ENCODE peak calls at places on chromosome 13, in five cellular contexts. C, B, G, O and S are unnamed samples.
A peak's percentile ranks its signal among the peaks of the same experiment; 100 is the strongest.

GRCh38 chr13:33017410-33017929 is 1.2 kb downstream of the KL start:
- DNase-seq in C (peak; percentile 16), B (peak; percentile 18), G (no peak), O (peak; percentile 65), S (no peak)

GRCh38 chr13:73633817-73634449 is 500.3 kb downstream of the KLF12 start:
- DNase-seq in C (no peak), B (no peak), G (no peak), O (no peak), S (peak; percentile 22)

GRCh38 chr13:102700088-102701031 is 5.5 kb upstream of the METTL21C start:
- DNase-seq in C (no peak), B (no peak), G (no peak), O (no peak), S (no peak)

GRCh38 chr13:95569966-95570365 is 17.4 kb downstream of the CLDN10 start:
- DNase-seq in C (no peak), B (no peak), G (no peak), O (no peak), S (no peak)

GRCh38 chr13:44237276-44237767 is 136.3 kb upstream of the SERP2 start:
- DNase-seq in C (no peak), B (no peak), G (no peak), O (peak; percentile 19), S (no peak)

GRCh38 chr13:58883405-58883804 is 1251.9 kb downstream of the PCDH17 start:
- DNase-seq in C (no peak), B (no peak), G (no peak), O (no peak), S (no peak)

GRCh38 chr13:57633141-57633949 is 1.8 kb downstream of the PCDH17 start:
- DNase-seq in C (no peak), B (no peak), G (peak; percentile 93), O (no peak), S (no peak)

GRCh38 chr13:45196091-45196490 is 4.8 kb downstream of the KCTD4 start:
- DNase-seq in C (no peak), B (no peak), G (no peak), O (no peak), S (no peak)

GRCh38 chr13:30884543-30884942 is 21.5 kb upstream of the MEDAG start:
- DNase-seq in C (no peak), B (no peak), G (no peak), O (no peak), S (no peak)

GRCh38 chr13:44157614-44158013 is 216.0 kb upstream of the SERP2 start:
- DNase-seq in C (no peak), B (no peak), G (no peak), O (no peak), S (no peak)

GRCh38 chr13:73544175-73544574 is 485.4 kb downstream of the KLF5 start:
- DNase-seq in C (no peak), B (no peak), G (no peak), O (no peak), S (no peak)

GRCh38 chr13:21825801-21826200 is 154.9 kb downstream of the FGF9 start:
- DNase-seq in C (no peak), B (no peak), G (no peak), O (no peak), S (no peak)

GRCh38 chr13:57740719-57741118 is 109.2 kb downstream of the PCDH17 start:
- DNase-seq in C (no peak), B (no peak), G (no peak), O (no peak), S (no peak)

GRCh38 chr13:23986619-23987018 is 89.3 kb upstream of the C1QTNF9B start:
- DNase-seq in C (no peak), B (no peak), G (no peak), O (no peak), S (no peak)

GRCh38 chr13:105572401-105572800 is 963.1 kb downstream of the EFNB2 start:
- DNase-seq in C (no peak), B (no peak), G (no peak), O (no peak), S (no peak)

GRCh38 chr13:55160911-55161310 is 1979.8 kb upstream of the PRR20A start:
- DNase-seq in C (no peak), B (no peak), G (no peak), O (no peak), S (no peak)

GRCh38 chr13:31846984-31847752 is 107.8 kb downstream of the RXFP2 start:
- DNase-seq in C (peak; percentile 35), B (no peak), G (no peak), O (no peak), S (no peak)

GRCh38 chr13:51733656-51734334 is 70.2 kb downstream of the DHRS12 start:
- DNase-seq in C (no peak), B (no peak), G (no peak), O (no peak), S (no peak)
- TF ChIP-seq SUZ12 in C (no peak), B (no peak), G (no peak), O (no peak), S (no peak)

DNA sequence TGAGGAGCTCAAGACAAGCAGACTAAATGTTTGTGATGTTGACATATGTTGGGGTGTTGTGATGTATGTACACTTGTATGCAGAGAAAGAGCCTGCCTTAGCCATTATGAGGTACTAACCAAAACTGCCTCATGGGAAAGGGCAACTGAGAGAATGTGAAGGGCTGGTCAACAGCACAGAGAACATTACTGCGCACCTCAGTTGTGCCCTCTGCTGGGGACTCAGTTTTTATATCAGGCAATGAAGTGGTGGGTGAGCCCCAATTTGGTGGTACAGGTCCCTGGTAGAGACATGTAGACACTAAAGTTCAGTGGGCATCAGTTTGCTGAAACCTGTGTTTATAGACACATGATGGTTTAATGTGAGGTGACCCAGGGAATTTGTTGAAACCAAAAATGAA is 286.9 kb downstream of the DCT start:
- DNase-seq in C (peak; percentile 73), B (peak; percentile 30), G (peak; percentile 74), O (no peak), S (peak; percentile 33)
- TF ChIP-seq SUZ12 in C (no peak), B (no peak), G (no peak), O (no peak), S (no peak)

DNA sequence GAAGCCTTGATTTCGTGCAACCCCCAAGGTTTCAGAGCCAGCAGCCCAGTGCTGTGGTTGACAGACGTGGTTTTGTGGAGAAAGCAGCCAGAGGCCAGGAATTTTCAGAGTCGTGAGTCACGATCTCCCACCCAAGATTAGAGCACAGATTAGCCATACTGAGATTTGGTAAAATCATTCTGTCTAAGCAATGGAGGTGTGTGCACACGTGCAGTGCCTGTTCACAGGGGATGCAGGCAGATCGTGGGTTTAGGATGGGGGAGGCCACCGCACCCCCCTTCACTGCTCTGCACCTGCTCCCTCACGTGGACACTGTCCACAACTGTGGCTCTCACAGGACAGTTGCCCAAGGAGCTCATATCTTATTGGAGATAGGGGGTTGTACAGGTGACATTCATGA is 46.6 kb upstream of the GPR183 start:
- DNase-seq in C (no peak), B (no peak), G (peak; percentile 26), O (no peak), S (no peak)
- TF ChIP-seq SUZ12 in C (no peak), B (no peak), G (no peak), O (no peak), S (no peak)

GRCh38 chr13:79780240-79780639 is 299.3 kb downstream of the NDFIP2 start:
- DNase-seq in C (no peak), B (no peak), G (no peak), O (peak; percentile 25), S (no peak)
- TF ChIP-seq SUZ12 in C (no peak), B (no peak), G (no peak), O (no peak), S (no peak)

GRCh38 chr13:25777509-25777908 is 274.3 kb downstream of the SHISA2 start:
- DNase-seq in C (no peak), B (no peak), G (no peak), O (no peak), S (no peak)

GRCh38 chr13:25776722-25777121 is 275.1 kb downstream of the SHISA2 start:
- DNase-seq in C (no peak), B (no peak), G (no peak), O (no peak), S (no peak)

GRCh38 chr13:25775275-25775674 is 276.5 kb downstream of the SHISA2 start:
- DNase-seq in C (no peak), B (no peak), G (no peak), O (no peak), S (no peak)

GRCh38 chr13:25778302-25778701 is 273.5 kb downstream of the SHISA2 start:
- DNase-seq in C (no peak), B (no peak), G (no peak), O (no peak), S (no peak)

DNA sequence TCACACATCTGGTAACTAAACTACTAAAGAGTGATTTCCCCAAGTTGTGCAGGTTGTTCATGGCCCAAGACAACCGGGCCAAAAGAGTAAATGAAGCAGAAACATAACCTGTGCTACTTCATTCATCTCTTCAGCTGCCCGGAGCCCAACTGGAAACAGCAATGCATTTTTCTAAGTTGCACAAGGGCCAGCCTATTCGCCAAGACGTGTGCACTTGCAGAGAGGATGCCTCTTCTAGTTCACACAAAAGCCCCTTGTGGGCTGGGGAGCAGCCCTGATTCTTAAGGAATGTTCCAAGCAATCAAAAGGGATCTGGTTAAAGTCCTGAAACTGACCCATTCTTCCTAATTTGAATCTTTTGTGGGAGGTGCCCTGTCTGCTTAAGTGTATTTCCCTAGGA is 275.8 kb downstream of the SHISA2 start:
- DNase-seq in C (no peak), B (no peak), G (no peak), O (no peak), S (no peak)
- TF ChIP-seq SUZ12 in C (no peak), B (no peak), G (no peak), O (no peak), S (no peak)

GRCh38 chr13:113982296-113982661 is 8.4 kb upstream of the C13orf46 start:
- DNase-seq in C (no peak), B (no peak), G (peak; percentile 40), O (no peak), S (no peak)

GRCh38 chr13:113980489-113981064 is 6.7 kb upstream of the C13orf46 start:
- DNase-seq in C (no peak), B (no peak), G (no peak), O (no peak), S (no peak)

GRCh38 chr13:113981201-113981605 is 7.3 kb upstream of the C13orf46 start:
- DNase-seq in C (no peak), B (no peak), G (no peak), O (no peak), S (no peak)

GRCh38 chr13:113979791-113980471 is 6.1 kb upstream of the C13orf46 start:
- DNase-seq in C (no peak), B (no peak), G (no peak), O (no peak), S (no peak)

DNA sequence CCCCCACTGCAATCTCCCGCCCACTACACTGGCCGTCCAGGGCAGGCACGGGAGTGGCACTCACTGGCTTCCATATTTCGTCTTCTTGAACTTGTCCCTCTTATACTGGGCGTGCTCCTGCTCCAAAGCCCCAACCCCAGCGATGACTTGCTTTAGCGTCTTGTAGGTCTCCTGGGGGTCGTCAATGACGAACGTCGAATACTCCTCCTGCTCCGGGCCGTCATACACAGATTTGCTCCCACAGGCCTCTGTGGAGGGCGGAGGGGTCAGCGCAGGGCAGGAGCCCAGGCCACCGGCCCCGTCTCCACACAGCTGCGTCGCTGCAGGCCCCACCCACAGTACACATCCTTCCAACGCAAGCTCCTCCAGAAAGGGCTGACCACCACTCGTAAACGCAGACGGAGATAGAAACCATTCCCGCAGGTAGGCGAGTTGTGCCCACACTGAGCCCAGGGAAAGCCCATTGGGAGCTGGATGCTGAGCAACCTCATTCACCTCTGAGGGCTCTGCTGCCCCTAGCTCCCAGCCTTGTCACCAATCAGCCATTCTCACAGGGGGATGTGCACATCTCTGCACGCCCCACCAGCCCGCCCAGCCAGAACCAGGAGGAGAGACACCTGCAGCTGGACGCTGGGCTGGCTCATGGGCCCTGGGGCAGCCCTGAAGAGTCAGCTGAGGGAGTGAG is 7.9 kb upstream of the C13orf46 start:
- DNase-seq in C (no peak), B (no peak), G (no peak), O (no peak), S (no peak)
- TF ChIP-seq SUZ12 in C (no peak), B (no peak), G (no peak), O (no peak), S (no peak)

GRCh38 chr13:34254366-34254765 is 436.4 kb downstream of the RFC3 start:
- DNase-seq in C (no peak), B (no peak), G (no peak), O (no peak), S (no peak)
- TF ChIP-seq SUZ12 in C (no peak), B (no peak), G (no peak), O (no peak), S (no peak)